ENCODE peak calls at places on chromosomes 13 and 19, in six cellular contexts. A is A549, N is astrocyte, M is neural progenitor cell, F is H9, K is fibroblast of lung. P is an unnamed sample.

GRCh38 chr19:9986787-9987281 is 23.5 kb downstream of the COL5A3 start:
- DNase-seq in M (peak; percentile 69), A (no peak), F (no peak), K (peak; percentile 33), N (peak; percentile 51), P (no peak)

GRCh38 chr19:29690842-29691241 is 24.2 kb downstream of the C19orf12 start:
- DNase-seq in M (peak; percentile 37), A (peak; percentile 79), K (peak; percentile 66), N (no peak), F (peak; percentile 74), P (peak; percentile 16)

GRCh38 chr19:13215572-13216380 is 65.6 kb downstream of the IER2 start:
- DNase-seq in M (no peak), N (peak; percentile 13), K (no peak), F (no peak), A (no peak), P (no peak)

GRCh38 chr13:48976677-48977625 is 1.2 kb downstream of the FNDC3A start:
- DNase-seq in M (no peak), A (no peak), K (peak; percentile 44), F (no peak), N (peak; percentile 39), P (peak; percentile 70)

GRCh38 chr19:8001995-8002849 is 3.2 kb downstream of the ELAVL1 start:
- DNase-seq in M (peak; percentile 90), K (peak; percentile 69), A (peak; percentile 55), N (peak; percentile 36), F (peak; percentile 95), P (peak; percentile 84)

GRCh38 chr19:6613711-6614110 is 22.8 kb upstream of the CD70 start:
- DNase-seq in M (no peak), F (no peak), A (no peak), N (peak; percentile 81), K (no peak), P (peak; percentile 38)

GRCh38 chr13:29746167-29746677 is 104.2 kb downstream of the UBL3 start:
- DNase-seq in F (no peak), M (no peak), K (no peak), A (no peak), N (no peak), P (no peak)

GRCh38 chr19:33670398-33670797 is 48.6 kb downstream of the CHST8 start:
- DNase-seq in K (no peak), N (no peak), M (no peak), F (no peak), A (no peak), P (no peak)

GRCh38 chr13:100828226-100828625 is 153.6 kb upstream of the TMTC4 start:
- DNase-seq in M (peak; percentile 70), K (no peak), F (peak; percentile 36), N (no peak), A (no peak), P (no peak)

GRCh38 chr13:36028359-36028758 is 102.8 kb downstream of the DCLK1 start:
- DNase-seq in M (no peak), N (peak; percentile 21), A (no peak), F (no peak), K (no peak), P (no peak)

GRCh38 chr13:91135376-91135775 is 212.1 kb upstream of the MIR17HG start:
- DNase-seq in F (no peak), N (no peak), A (no peak), K (no peak), M (no peak), P (no peak)

GRCh38 chr13:36105726-36106125 is 25.5 kb downstream of the DCLK1 start:
- DNase-seq in A (no peak), M (no peak), F (no peak), N (no peak), K (no peak), P (no peak)

GRCh38 chr13:66210677-66211076 is 1019.5 kb downstream of the PCDH9 start:
- DNase-seq in K (peak; percentile 87), N (peak; percentile 98), F (no peak), A (peak; percentile 21), M (no peak), P (peak; percentile 80)

GRCh38 chr19:5775668-5776309 is 8.8 kb downstream of the PRR22 start:
- DNase-seq in M (no peak), K (peak; percentile 60), N (peak; percentile 14), A (no peak), F (no peak), P (no peak)

GRCh38 chr19:33677745-33678426 is 56.1 kb downstream of the CHST8 start:
- DNase-seq in M (peak; percentile 56), N (no peak), F (peak; percentile 56), K (no peak), A (no peak), P (no peak)

GRCh38 chr19:18340990-18341868 is 831 bp downstream of the PGPEP1 start:
- DNase-seq in K (no peak), M (peak; percentile 39), N (peak; percentile 22), A (no peak), F (peak; percentile 52), P (peak; percentile 25)

GRCh38 chr13:94677799-94678198 is 34.5 kb downstream of the SOX21 start:
- DNase-seq in M (peak; percentile 55), K (no peak), A (no peak), F (no peak), N (no peak), P (no peak)

GRCh38 chr13:45198041-45198440 is 2.8 kb downstream of the KCTD4 start:
- DNase-seq in F (no peak), K (no peak), N (peak; percentile 46), A (no peak), M (no peak), P (no peak)

GRCh38 chr13:45196622-45197021 is 4.2 kb downstream of the KCTD4 start:
- DNase-seq in A (no peak), F (no peak), M (no peak), K (no peak), N (peak; percentile 65), P (no peak)

GRCh38 chr13:45194081-45194939 is 6.5 kb downstream of the KCTD4 start:
- DNase-seq in N (peak; percentile 63), K (peak; percentile 65), M (peak; percentile 49), A (no peak), F (peak; percentile 43), P (no peak)

GRCh38 chr13:45195421-45195820 is 5.4 kb downstream of the KCTD4 start:
- DNase-seq in F (no peak), K (no peak), N (no peak), M (no peak), A (no peak), P (peak; percentile 63)

DNA sequence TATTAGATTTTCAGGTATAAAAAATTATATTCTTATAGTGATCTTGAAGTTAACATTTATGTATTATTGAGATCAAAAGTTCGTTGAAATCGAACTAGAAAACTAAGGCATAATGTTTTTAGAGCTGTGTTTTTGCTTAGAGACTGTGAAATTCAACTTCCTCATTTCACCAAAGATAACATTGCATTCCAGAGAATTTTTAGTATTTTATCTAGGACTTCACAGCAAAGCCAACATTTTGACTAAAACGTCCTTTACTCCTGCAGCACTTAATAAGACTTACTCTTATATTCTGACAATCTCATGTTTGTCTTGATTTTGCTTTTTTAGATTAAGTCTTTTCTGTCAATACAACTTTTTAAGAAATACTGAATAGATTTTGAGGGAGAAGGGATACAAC is 4.8 kb downstream of the KCTD4 start:
- DNase-seq in M (no peak), K (no peak), A (no peak), N (no peak), F (no peak), P (peak; percentile 10)
- H3K4me2 ChIP-seq in M (no peak overlapping the region), K (no peak overlapping the region), A (no peak overlapping the region), N (peak overlapping the region; percentile 48), F (no peak overlapping the region), P (no peak overlapping the region)

GRCh38 chr13:76879876-76880270 is 6.3 kb downstream of the KCTD12 start:
- DNase-seq in N (no peak), K (no peak), A (no peak), F (no peak), M (no peak), P (peak; percentile 64)
- H3K4me2 ChIP-seq in N (peak overlapping the region; percentile 68), K (peak overlapping the region; percentile 2), A (no peak overlapping the region), F (no peak overlapping the region), M (no peak overlapping the region), P (peak overlapping the region; percentile 97)

GRCh38 chr13:78383899-78384298 is 219.5 kb downstream of the POU4F1 start:
- DNase-seq in N (no peak), F (no peak), M (no peak), K (no peak), A (no peak), P (no peak)

GRCh38 chr13:78382946-78383542 is 220.3 kb downstream of the POU4F1 start:
- DNase-seq in M (no peak), K (peak; percentile 31), A (no peak), N (no peak), F (no peak), P (peak; percentile 6)

GRCh38 chr13:78376822-78377221 is 226.5 kb downstream of the POU4F1 start:
- DNase-seq in K (no peak), A (no peak), N (no peak), M (no peak), F (no peak), P (no peak)

GRCh38 chr13:78382481-78382880 is 220.9 kb downstream of the POU4F1 start:
- DNase-seq in F (no peak), A (no peak), K (peak; percentile 30), M (no peak), N (no peak), P (no peak)
- H3K4me2 ChIP-seq in F (no peak overlapping the region), A (no peak overlapping the region), K (no peak overlapping the region), M (no peak overlapping the region), N (no peak overlapping the region), P (no peak overlapping the region)

GRCh38 chr13:72168126-72168525 is 301.1 kb upstream of the DACH1 start:
- DNase-seq in M (no peak), F (no peak), K (no peak), N (no peak), A (no peak), P (no peak)
- H3K4me2 ChIP-seq in M (no peak overlapping the region), F (no peak overlapping the region), K (no peak overlapping the region), N (no peak overlapping the region), A (no peak overlapping the region), P (no peak overlapping the region)

DNA sequence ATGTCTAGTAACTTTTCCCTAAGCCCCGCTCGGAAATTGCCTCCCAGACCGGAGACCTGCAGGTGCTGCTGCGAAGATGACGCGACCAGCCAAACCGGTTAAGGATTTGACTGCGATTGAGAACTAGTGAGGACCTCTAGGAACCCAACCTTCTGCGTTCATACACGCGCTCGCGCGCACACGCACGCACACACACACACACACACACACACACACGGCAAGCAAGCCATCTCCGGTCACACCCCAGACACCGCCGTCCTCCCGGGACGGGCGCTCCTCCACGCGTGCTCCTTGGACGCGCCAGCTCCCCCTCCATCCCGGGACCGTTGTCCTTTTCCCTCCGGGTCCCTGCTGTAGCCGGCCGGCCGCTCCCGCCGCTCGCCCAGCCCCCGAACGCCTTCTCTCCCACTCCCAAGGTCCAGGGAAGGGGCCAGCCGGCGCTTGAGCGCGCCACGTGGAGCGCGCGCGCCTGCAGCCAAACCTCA is 1.2 kb downstream of the TBC1D4 start:
- DNase-seq in A (peak; percentile 5), N (peak; percentile 50), M (peak; percentile 65), K (peak; percentile 63), F (peak; percentile 72), P (peak; percentile 55)
- H3K4me2 ChIP-seq in A (peak overlapping the region; percentile 84), N (peak overlapping the region; percentile 93), M (peak overlapping the region; percentile 82), K (peak overlapping the region; percentile 96), F (peak overlapping the region; percentile 85), P (peak overlapping the region; percentile 95)

P was measured in endothelial cell of umbilical vein.